ENCODE peak calls at places on chromosome 9, in four cellular contexts. N, W, M and J are unnamed samples.
A peak's percentile ranks its signal among the peaks of the same experiment; 100 is the strongest.

GRCh38 chr9:82574911-82575310 is 488.0 kb downstream of the RASEF start:
- DNase-seq in N (no peak), W (no peak), M (no peak), J (no peak)

GRCh38 chr9:121650220-121651013 is 1.0 kb upstream of the DAB2IP start:
- DNase-seq in N (no peak), W (peak; percentile 53), M (peak; percentile 32), J (peak; percentile 93)

GRCh38 chr9:4620881-4621555 is 41.1 kb upstream of the PLPP6 start:
- DNase-seq in N (no peak), W (no peak), M (peak; percentile 66), J (no peak)

GRCh38 chr9:116395409-116396037 is 241.9 kb downstream of the PAPPA start:
- DNase-seq in N (no peak), W (no peak), M (no peak), J (no peak)

GRCh38 chr9:131942076-131942720 is 137.5 kb downstream of the MED27 start:
- DNase-seq in N (no peak), W (no peak), M (peak; percentile 13), J (no peak)

GRCh38 chr9:99660191-99660636 is 161.5 kb upstream of the NR4A3 start:
- DNase-seq in N (no peak), W (no peak), M (no peak), J (no peak)

GRCh38 chr9:129995409-129996160 is 47.4 kb downstream of the FNBP1 start:
- DNase-seq in N (no peak), W (peak; percentile 69), M (peak; percentile 89), J (no peak)

GRCh38 chr9:131672451-131672850 is 67.4 kb downstream of the RAPGEF1 start:
- DNase-seq in N (no peak), W (no peak), M (no peak), J (no peak)

GRCh38 chr9:69946800-69947437 is 96.7 kb upstream of the MAMDC2 start:
- DNase-seq in N (no peak), W (peak; percentile 73), M (peak; percentile 95), J (no peak)

GRCh38 chr9:107667269-107667681 is 177.7 kb upstream of the KLF4 start:
- DNase-seq in N (no peak), W (no peak), M (no peak), J (no peak)

GRCh38 chr9:119009253-119009652 is 360.0 kb downstream of the BRINP1 start:
- DNase-seq in N (no peak), W (no peak), M (peak; percentile 36), J (peak; percentile 3)

GRCh38 chr9:73647560-73647959 is 495.9 kb downstream of the ANXA1 start:
- DNase-seq in N (no peak), W (no peak), M (no peak), J (no peak)

GRCh38 chr9:79569814-79570448 is 1.8 kb upstream of the TLE4 start:
- DNase-seq in N (no peak), W (no peak), M (no peak), J (no peak)

GRCh38 chr9:86246752-86247161 is 12.7 kb downstream of the C9orf153 start:
- DNase-seq in N (no peak), W (no peak), M (no peak), J (peak; percentile 12)

GRCh38 chr9:95821999-95822398 is 53.5 kb upstream of the ERCC6L2 start:
- DNase-seq in N (no peak), W (no peak), M (no peak), J (no peak)

GRCh38 chr9:129081388-129081889 is 528 bp downstream of the DOLPP1 start:
- DNase-seq in N (no peak), W (no peak), M (peak; percentile 55), J (peak; percentile 89)

GRCh38 chr9:22117511-22118388 is 108.6 kb upstream of the CDKN2B start:
- DNase-seq in N (no peak), W (peak; percentile 74), M (peak; percentile 82), J (peak; percentile 98)

GRCh38 chr9:6920040-6920439 is 162.3 kb downstream of the KDM4C start:
- DNase-seq in N (no peak), W (no peak), M (peak; percentile 58), J (no peak)

GRCh38 chr9:96874947-96875459 is 20.7 kb upstream of the ZNF782 start:
- DNase-seq in N (peak; percentile 50), W (peak; percentile 84), M (peak; percentile 30), J (peak; percentile 84)

GRCh38 chr9:133525677-133526076 is 918 bp upstream of the MYMK start:
- DNase-seq in N (no peak), W (no peak), M (no peak), J (no peak)

GRCh38 chr9:133527444-133527920 is 2.7 kb upstream of the MYMK start:
- DNase-seq in N (no peak), W (no peak), M (no peak), J (no peak)

GRCh38 chr9:133528887-133529262 is 4.1 kb upstream of the MYMK start:
- DNase-seq in N (no peak), W (no peak), M (no peak), J (no peak)

GRCh38 chr9:133528001-133528886 is 3.5 kb upstream of the MYMK start:
- DNase-seq in N (no peak), W (no peak), M (no peak), J (no peak)

GRCh38 chr9:133526721-133527321 is 2.1 kb upstream of the MYMK start:
- DNase-seq in N (no peak), W (no peak), M (no peak), J (no peak)
- H3K4me3 ChIP-seq in N (no peak overlapping the region), W (no peak overlapping the region), M (no peak overlapping the region), J (no peak overlapping the region)

GRCh38 chr9:98482248-98482647 is 226.5 kb downstream of the GABBR2 start:
- DNase-seq in N (no peak), W (no peak), M (peak; percentile 79), J (no peak)

GRCh38 chr9:98477884-98478283 is 222.4 kb upstream of the TBC1D2 start:
- DNase-seq in N (no peak), W (no peak), M (no peak), J (no peak)

GRCh38 chr9:98481676-98482075 is 226.2 kb upstream of the TBC1D2 start:
- DNase-seq in N (no peak), W (no peak), M (peak; percentile 58), J (no peak)

GRCh38 chr9:98479967-98480847 is 224.8 kb upstream of the TBC1D2 start:
- DNase-seq in N (no peak), W (peak; percentile 4), M (peak; percentile 20), J (peak; percentile 32)

DNA sequence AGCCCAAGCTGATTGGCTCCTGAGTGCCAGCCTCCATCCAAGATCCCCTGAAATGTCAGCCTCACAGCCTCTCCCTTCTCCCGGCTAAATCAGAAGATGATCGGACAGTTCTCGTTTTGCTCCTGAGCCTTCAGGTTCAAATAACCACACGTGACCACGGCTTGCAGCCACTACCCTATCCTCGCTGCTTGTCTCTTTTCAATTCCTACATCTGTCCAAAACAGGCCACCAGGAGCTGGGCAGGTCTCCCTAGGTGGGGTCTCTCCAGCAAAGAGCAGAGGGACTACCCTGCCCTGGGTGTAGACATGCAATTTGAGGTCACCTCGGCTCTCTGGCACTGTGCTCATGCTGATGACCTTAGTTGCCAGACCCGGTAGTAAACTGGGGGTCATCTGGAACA is 224.0 kb upstream of the TBC1D2 start:
- DNase-seq in N (no peak), W (no peak), M (no peak), J (no peak)
- H3K27ac ChIP-seq in N (no peak overlapping the region), W (no peak overlapping the region), M (no peak overlapping the region), J (no peak overlapping the region)

GRCh38 chr9:110444911-110445310 is 107.2 kb upstream of the TXNDC8 start:
- DNase-seq in N (no peak), W (no peak), M (peak; percentile 77), J (no peak)

GRCh38 chr9:110440796-110441195 is 103.1 kb upstream of the TXNDC8 start:
- DNase-seq in N (no peak), W (no peak), M (peak; percentile 44), J (no peak)

GRCh38 chr9:110443146-110443877 is 105.6 kb upstream of the TXNDC8 start:
- DNase-seq in N (no peak), W (peak; percentile 26), M (peak; percentile 83), J (no peak)

GRCh38 chr9:110443878-110444245 is 106.2 kb upstream of the TXNDC8 start:
- DNase-seq in N (no peak), W (no peak), M (peak; percentile 85), J (no peak)

GRCh38 chr9:110440161-110440560 is 102.5 kb upstream of the TXNDC8 start:
- DNase-seq in N (no peak), W (peak; percentile 13), M (peak; percentile 94), J (no peak)
- H3K4me1 ChIP-seq in N (no peaks in the 10 kb centered on the region), W (no peaks in the 10 kb centered on the region), M (peaks cover 50% of the 10 kb centered on the region), J (no peaks in the 10 kb centered on the region)

DNA sequence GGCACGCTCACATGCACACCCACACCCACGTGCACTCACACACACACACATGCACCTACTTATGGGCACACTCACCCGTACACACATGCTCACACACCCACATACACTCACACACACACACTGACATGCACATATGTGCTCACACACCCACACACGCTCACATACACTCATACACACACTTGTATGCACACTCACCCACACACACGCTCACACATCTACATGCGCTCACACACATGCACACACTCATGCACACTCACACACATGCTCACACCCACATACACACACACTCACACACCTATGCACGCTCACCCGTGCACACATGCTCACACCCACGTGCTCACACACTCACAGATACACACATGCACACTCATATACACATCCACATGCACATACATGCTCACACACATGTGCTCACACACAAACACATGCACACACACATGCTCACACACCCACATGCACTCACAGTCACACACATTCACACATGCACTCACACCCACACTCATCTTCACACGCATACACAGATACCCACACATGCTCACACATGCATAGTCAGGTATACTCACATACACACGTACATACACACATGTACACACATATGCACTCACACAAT is 138.3 kb downstream of the OLFM1 start:
- DNase-seq in N (no peak), W (no peak), M (no peak), J (no peak)
- H3K4me3 ChIP-seq in N (no peak overlapping the region), W (no peak overlapping the region), M (no peak overlapping the region), J (no peak overlapping the region)

GRCh38 chr9:113648048-113648447 is 184.5 kb downstream of the RGS3 start:
- DNase-seq in N (no peak), W (no peak), M (no peak), J (no peak)

GRCh38 chr9:113650207-113651131 is 186.9 kb downstream of the RGS3 start:
- DNase-seq in N (no peak), W (peak; percentile 77), M (peak; percentile 74), J (no peak)

GRCh38 chr9:113649855-113650206 is 186.3 kb downstream of the RGS3 start:
- DNase-seq in N (no peak), W (no peak), M (no peak), J (no peak)

GRCh38 chr9:113648586-113648985 is 185.1 kb downstream of the RGS3 start:
- DNase-seq in N (no peak), W (no peak), M (no peak), J (no peak)

GRCh38 chr9:113649054-113649453 is 185.5 kb downstream of the RGS3 start:
- DNase-seq in N (no peak), W (no peak), M (peak; percentile 67), J (no peak)
- H3K27ac ChIP-seq in N (no peak overlapping the region), W (no peak overlapping the region), M (no peak overlapping the region), J (no peak overlapping the region)